ENCODE peak calls at places on chromosomes 4 and X, in six cellular contexts. One of them, this sample, is unnamed.

GRCh38 chr4:127580891-127581290 is 51.9 kb upstream of the INTU start:
- DNase-seq in breast epithelium: no peak
- DNase-seq in esophagus muscularis mucosa: no peak
- DNase-seq in H54: no peak
- DNase-seq in tibial nerve: no peak
- DNase-seq in A549: no peak
- DNase-seq in this sample: no peak

GRCh38 chr4:4603067-4603466 is 61.2 kb upstream of the STX18 start:
- DNase-seq in esophagus muscularis mucosa: no peak
- DNase-seq in breast epithelium: no peak
- DNase-seq in H54: no peak
- DNase-seq in tibial nerve: no peak
- DNase-seq in A549: no peak
- DNase-seq in this sample: no peak

GRCh38 chr4:76558391-76559235 is 123.6 kb downstream of the SHROOM3 start:
- DNase-seq in H54: no peak
- DNase-seq in tibial nerve: no peak
- DNase-seq in A549: no peak
- DNase-seq in esophagus muscularis mucosa: no peak
- DNase-seq in breast epithelium: no peak
- DNase-seq in this sample: no peak

GRCh38 chr4:40316782-40317635 is 18.1 kb upstream of the CHRNA9 start:
- DNase-seq in tibial nerve: no peak
- DNase-seq in breast epithelium: peak; percentile 28
- DNase-seq in esophagus muscularis mucosa: no peak
- DNase-seq in A549: no peak
- DNase-seq in H54: no peak
- DNase-seq in this sample: peak; percentile 95

GRCh38 chr4:76458829-76459228 is 23.8 kb downstream of the SHROOM3 start:
- DNase-seq in H54: no peak
- DNase-seq in esophagus muscularis mucosa: no peak
- DNase-seq in breast epithelium: no peak
- DNase-seq in tibial nerve: no peak
- DNase-seq in A549: no peak
- DNase-seq in this sample: no peak

GRCh38 chr4:70902577-70903281 is 560 bp downstream of the MOB1B start:
- DNase-seq in tibial nerve: no peak
- DNase-seq in breast epithelium: peak; percentile 18
- DNase-seq in H54: peak; percentile 19
- DNase-seq in esophagus muscularis mucosa: no peak
- DNase-seq in A549: peak; percentile 28
- DNase-seq in this sample: peak; percentile 52

GRCh38 chr4:88419874-88420273 is 37.0 kb upstream of the HERC5 start:
- DNase-seq in H54: no peak
- DNase-seq in A549: no peak
- DNase-seq in tibial nerve: no peak
- DNase-seq in esophagus muscularis mucosa: no peak
- DNase-seq in breast epithelium: no peak
- DNase-seq in this sample: no peak

GRCh38 chr4:37453361-37454262 is 209.1 kb downstream of the NWD2 start:
- DNase-seq in esophagus muscularis mucosa: no peak
- DNase-seq in H54: no peak
- DNase-seq in breast epithelium: peak; percentile 41
- DNase-seq in A549: peak; percentile 33
- DNase-seq in tibial nerve: peak; percentile 15
- DNase-seq in this sample: peak; percentile 16

GRCh38 chrX:2965965-2966364 is 36.8 kb upstream of the ARSD start:
- DNase-seq in H54: no peak
- DNase-seq in breast epithelium: no peak
- DNase-seq in tibial nerve: no peak
- DNase-seq in esophagus muscularis mucosa: no peak
- DNase-seq in A549: no peak
- DNase-seq in this sample: peak; percentile 21

GRCh38 chr4:98522603-98523395 is 135.6 kb downstream of the TSPAN5 start:
- DNase-seq in esophagus muscularis mucosa: no peak
- DNase-seq in H54: peak; percentile 20
- DNase-seq in A549: no peak
- DNase-seq in tibial nerve: no peak
- DNase-seq in breast epithelium: no peak
- DNase-seq in this sample: no peak

DNA sequence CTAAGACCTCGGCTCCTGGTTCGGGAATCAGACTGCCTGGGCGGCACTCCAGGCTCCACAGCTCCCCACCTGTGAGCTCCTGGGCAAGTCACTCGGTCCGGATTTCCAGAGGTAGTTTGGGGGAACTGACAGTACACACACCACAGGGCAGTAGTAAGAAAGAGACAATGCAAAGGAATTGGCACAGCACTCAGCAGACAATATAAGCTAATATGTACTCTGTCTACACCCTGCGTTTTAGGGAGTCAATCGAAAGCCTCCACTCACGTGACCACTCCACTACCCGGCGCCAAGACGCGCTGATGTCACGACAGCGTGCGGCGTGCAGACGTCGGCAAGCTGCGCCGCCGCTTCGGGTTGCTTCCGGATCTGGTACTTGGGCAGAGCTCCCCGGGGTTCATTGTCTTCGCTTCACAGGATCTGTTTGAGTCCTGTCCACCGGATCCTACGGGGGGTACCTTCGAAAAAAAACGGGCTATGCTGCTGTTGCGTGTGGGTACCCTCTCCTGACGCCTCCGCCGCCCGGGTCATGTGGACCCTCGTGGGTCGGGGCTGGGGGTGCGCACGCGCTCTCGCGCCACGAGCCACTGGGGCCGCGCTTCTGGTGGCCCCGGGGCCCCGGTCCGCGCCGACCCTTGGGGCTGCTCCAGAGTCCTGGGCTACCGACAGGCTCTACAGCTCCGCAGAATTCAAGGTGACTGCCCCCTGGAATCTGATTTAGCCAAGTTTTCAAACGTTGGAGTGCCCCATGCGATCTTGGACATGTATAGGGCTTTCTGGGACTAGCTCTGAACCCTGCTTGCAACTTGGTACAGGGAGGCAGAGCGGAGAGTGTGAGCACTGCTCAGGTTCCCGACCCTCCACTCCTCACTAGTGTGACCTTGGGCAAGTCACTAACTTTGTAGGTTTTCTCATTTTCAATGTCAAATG is at the start of gene GUF1:
- DNase-seq in breast epithelium: peak; percentile 85
- DNase-seq in A549: peak; percentile 38
- DNase-seq in esophagus muscularis mucosa: peak; percentile 96
- DNase-seq in tibial nerve: peak; percentile 70
- DNase-seq in H54: peak; percentile 53
- DNase-seq in this sample: peak; percentile 94
- TF ChIP-seq POLR2A in breast epithelium: peak; percentile 47
- TF ChIP-seq POLR2A in A549: peak; percentile 61
- TF ChIP-seq POLR2A in esophagus muscularis mucosa: no peak
- TF ChIP-seq POLR2A in tibial nerve: peak; percentile 9
- TF ChIP-seq POLR2A in H54: peak; percentile 79
- TF ChIP-seq POLR2A in this sample: peak; percentile 92

GRCh38 chr4:143338313-143338712 is 1.6 kb downstream of the GAB1 start:
- DNase-seq in H54: no peak
- DNase-seq in tibial nerve: no peak
- DNase-seq in breast epithelium: no peak
- DNase-seq in esophagus muscularis mucosa: no peak
- DNase-seq in A549: no peak
- DNase-seq in this sample: no peak

GRCh38 chr4:143336828-143337599 is at the start of gene GAB1:
- DNase-seq in A549: peak; percentile 13
- DNase-seq in H54: peak; percentile 44
- DNase-seq in breast epithelium: peak; percentile 77
- DNase-seq in tibial nerve: peak; percentile 61
- DNase-seq in esophagus muscularis mucosa: no peak
- DNase-seq in this sample: peak; percentile 12

GRCh38 chr4:143339497-143339896 is 2.8 kb downstream of the GAB1 start:
- DNase-seq in esophagus muscularis mucosa: no peak
- DNase-seq in breast epithelium: no peak
- DNase-seq in tibial nerve: no peak
- DNase-seq in A549: no peak
- DNase-seq in H54: no peak
- DNase-seq in this sample: no peak

GRCh38 chr4:143337600-143338287 is 1.1 kb downstream of the GAB1 start:
- DNase-seq in tibial nerve: peak; percentile 35
- DNase-seq in H54: peak; percentile 5
- DNase-seq in breast epithelium: peak; percentile 24
- DNase-seq in esophagus muscularis mucosa: no peak
- DNase-seq in A549: no peak
- DNase-seq in this sample: peak; percentile 4

GRCh38 chr4:143335979-143336827 is 473 bp upstream of the GAB1 start:
- DNase-seq in A549: peak; percentile 38
- DNase-seq in H54: peak; percentile 68
- DNase-seq in tibial nerve: peak; percentile 75
- DNase-seq in esophagus muscularis mucosa: peak; percentile 96
- DNase-seq in breast epithelium: peak; percentile 83
- DNase-seq in this sample: peak; percentile 53
- TF ChIP-seq POLR2A in A549: peak; percentile 18
- TF ChIP-seq POLR2A in H54: peak; percentile 34
- TF ChIP-seq POLR2A in tibial nerve: peak; percentile 67
- TF ChIP-seq POLR2A in esophagus muscularis mucosa: peak; percentile 45
- TF ChIP-seq POLR2A in breast epithelium: no peak
- TF ChIP-seq POLR2A in this sample: no peak

DNA sequence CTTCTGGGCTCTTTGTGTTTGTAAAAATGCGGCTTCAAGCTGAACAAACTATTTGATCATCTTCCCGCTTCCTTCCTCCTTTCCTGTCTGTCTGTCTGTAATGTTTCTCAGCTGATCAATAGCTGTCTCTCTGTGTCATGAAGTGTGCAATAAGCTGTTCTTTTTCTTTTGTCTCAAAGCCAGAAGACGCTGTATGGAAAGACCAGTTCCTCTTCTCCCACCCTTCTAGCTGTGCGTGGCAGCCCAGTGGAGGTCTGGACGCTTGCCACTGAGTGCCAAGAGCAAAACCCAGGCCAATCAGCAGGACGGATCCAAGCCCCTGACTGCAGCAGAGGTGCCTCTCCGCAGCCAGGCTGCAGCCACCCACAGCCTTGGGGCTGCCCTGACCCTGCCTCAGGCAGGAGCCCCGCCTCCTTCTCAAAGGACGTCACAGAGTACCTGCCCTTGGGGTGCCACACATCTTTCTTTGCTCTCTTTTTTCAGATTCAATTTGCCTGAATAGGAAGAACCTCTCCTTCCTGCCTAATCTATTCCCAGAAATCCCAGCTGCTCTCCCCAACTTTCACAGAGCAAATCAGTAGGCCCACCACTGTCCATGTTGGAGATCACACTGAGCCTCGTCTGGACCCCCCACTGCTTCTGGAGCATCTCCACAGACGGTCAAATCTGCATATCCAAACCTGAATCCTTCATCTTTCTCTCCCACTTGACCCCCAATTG is 59.1 kb downstream of the MAML3 start:
- DNase-seq in esophagus muscularis mucosa: peak; percentile 91
- DNase-seq in A549: no peak
- DNase-seq in H54: no peak
- DNase-seq in tibial nerve: peak; percentile 32
- DNase-seq in breast epithelium: peak; percentile 64
- DNase-seq in this sample: peak; percentile 59
- TF ChIP-seq POLR2A in esophagus muscularis mucosa: no peak
- TF ChIP-seq POLR2A in A549: no peak
- TF ChIP-seq POLR2A in H54: no peak
- TF ChIP-seq POLR2A in tibial nerve: no peak
- TF ChIP-seq POLR2A in breast epithelium: no peak
- TF ChIP-seq POLR2A in this sample: no peak

GRCh38 chr4:152352645-152353116 is 183.2 kb downstream of the FBXW7 start:
- DNase-seq in A549: peak; percentile 8
- DNase-seq in esophagus muscularis mucosa: no peak
- DNase-seq in tibial nerve: peak; percentile 19
- DNase-seq in H54: peak; percentile 2
- DNase-seq in breast epithelium: peak; percentile 48
- DNase-seq in this sample: peak; percentile 11
- TF ChIP-seq POLR2A in A549: no peak
- TF ChIP-seq POLR2A in esophagus muscularis mucosa: no peak
- TF ChIP-seq POLR2A in tibial nerve: peak; percentile 21
- TF ChIP-seq POLR2A in H54: peak; percentile 15
- TF ChIP-seq POLR2A in breast epithelium: peak; percentile 22
- TF ChIP-seq POLR2A in this sample: no peak

GRCh38 chrX:23787745-23788118 is 4.8 kb downstream of the SAT1 start:
- DNase-seq in breast epithelium: no peak
- DNase-seq in tibial nerve: no peak
- DNase-seq in A549: no peak
- DNase-seq in H54: no peak
- DNase-seq in esophagus muscularis mucosa: no peak
- DNase-seq in this sample: no peak

GRCh38 chrX:23785564-23785963 is 2.6 kb downstream of the SAT1 start:
- DNase-seq in tibial nerve: no peak
- DNase-seq in esophagus muscularis mucosa: no peak
- DNase-seq in H54: no peak
- DNase-seq in A549: no peak
- DNase-seq in breast epithelium: no peak
- DNase-seq in this sample: no peak

GRCh38 chrX:23788521-23788920 is 5.5 kb downstream of the SAT1 start:
- DNase-seq in tibial nerve: no peak
- DNase-seq in breast epithelium: no peak
- DNase-seq in A549: no peak
- DNase-seq in esophagus muscularis mucosa: no peak
- DNase-seq in H54: no peak
- DNase-seq in this sample: no peak

GRCh38 chrX:23784487-23785301 is 1.7 kb downstream of the SAT1 start:
- DNase-seq in breast epithelium: no peak
- DNase-seq in tibial nerve: no peak
- DNase-seq in esophagus muscularis mucosa: no peak
- DNase-seq in H54: no peak
- DNase-seq in A549: no peak
- DNase-seq in this sample: peak; percentile 91

DNA sequence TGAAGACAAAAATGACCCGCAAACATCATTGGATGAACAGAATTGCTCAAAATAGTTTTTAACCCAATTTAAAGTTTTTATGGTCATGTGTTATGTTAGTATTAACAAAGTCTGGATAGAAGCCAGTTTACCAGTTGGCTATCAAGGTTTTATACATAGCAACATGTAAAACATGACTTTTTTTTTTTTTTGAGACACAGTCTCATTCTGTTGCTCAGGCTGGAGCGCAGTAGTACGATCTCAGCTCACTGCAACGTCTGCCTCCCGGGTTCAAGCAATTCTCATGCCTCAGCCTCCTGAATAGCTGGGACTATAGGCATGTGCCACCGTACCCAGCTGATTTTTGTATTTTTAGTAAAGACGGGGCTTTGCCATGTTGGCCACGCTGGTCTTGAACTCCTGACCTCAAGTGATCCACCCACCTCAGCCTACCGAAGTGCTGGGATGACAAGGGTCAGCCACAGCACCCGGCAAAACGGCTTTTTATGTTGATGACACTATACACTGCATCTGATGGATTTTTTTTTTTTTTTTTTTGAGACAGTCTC is 3.4 kb downstream of the SAT1 start:
- DNase-seq in A549: no peak
- DNase-seq in esophagus muscularis mucosa: no peak
- DNase-seq in breast epithelium: no peak
- DNase-seq in H54: no peak
- DNase-seq in tibial nerve: no peak
- DNase-seq in this sample: no peak
- TF ChIP-seq POLR2A in A549: no peak
- TF ChIP-seq POLR2A in esophagus muscularis mucosa: no peak
- TF ChIP-seq POLR2A in breast epithelium: no peak
- TF ChIP-seq POLR2A in H54: no peak
- TF ChIP-seq POLR2A in tibial nerve: no peak
- TF ChIP-seq POLR2A in this sample: no peak